ENCODE peak calls at places on chromosomes 5 and 9, in four cellular contexts. One of them, this sample, is unnamed.

GRCh38 chr5:164360589-164360988 is 855.2 kb downstream of the MAT2B start:
- DNase-seq in HepG2: no peak
- DNase-seq in spleen: no peak
- DNase-seq in SK-N-SH: no peak
- DNase-seq in this sample: no peak

GRCh38 chr9:105205787-105206511 is 38.5 kb upstream of the SLC44A1 start:
- DNase-seq in spleen: no peak
- DNase-seq in HepG2: no peak
- DNase-seq in SK-N-SH: no peak
- DNase-seq in this sample: peak

GRCh38 chr9:4137234-4137633 is 162.6 kb downstream of the GLIS3 start:
- DNase-seq in SK-N-SH: no peak
- DNase-seq in spleen: no peak
- DNase-seq in HepG2: peak
- DNase-seq in this sample: no peak

GRCh38 chr5:115543931-115544370 is 624 bp downstream of the FEM1C start:
- DNase-seq in HepG2: peak
- DNase-seq in spleen: no peak
- DNase-seq in SK-N-SH: no peak
- DNase-seq in this sample: peak

GRCh38 chr5:40233268-40233667 is 446.4 kb upstream of the PTGER4 start:
- DNase-seq in spleen: no peak
- DNase-seq in SK-N-SH: no peak
- DNase-seq in HepG2: no peak
- DNase-seq in this sample: no peak

GRCh38 chr5:58366461-58366860 is 93.4 kb downstream of the PLK2 start:
- DNase-seq in spleen: no peak
- DNase-seq in SK-N-SH: no peak
- DNase-seq in HepG2: no peak
- DNase-seq in this sample: no peak

GRCh38 chr9:135387976-135388375 is 91.6 kb upstream of the PPP1R26 start:
- DNase-seq in spleen: no peak
- DNase-seq in HepG2: no peak
- DNase-seq in SK-N-SH: no peak
- DNase-seq in this sample: no peak

GRCh38 chr5:72244862-72245371 is 75.1 kb downstream of the MRPS27 start:
- DNase-seq in HepG2: peak
- DNase-seq in SK-N-SH: peak
- DNase-seq in spleen: no peak
- DNase-seq in this sample: no peak

GRCh38 chr9:32348289-32348688 is 36.2 kb upstream of the ACO1 start:
- DNase-seq in HepG2: no peak
- DNase-seq in SK-N-SH: no peak
- DNase-seq in spleen: no peak
- DNase-seq in this sample: no peak

GRCh38 chr9:78605029-78605930 is 308.4 kb downstream of the PSAT1 start:
- DNase-seq in SK-N-SH: no peak
- DNase-seq in HepG2: no peak
- DNase-seq in spleen: no peak
- DNase-seq in this sample: no peak

GRCh38 chr5:17359451-17359965 is 138.5 kb upstream of the TAF11L2 start:
- DNase-seq in spleen: no peak
- DNase-seq in HepG2: no peak
- DNase-seq in SK-N-SH: no peak
- DNase-seq in this sample: no peak

GRCh38 chr9:101333923-101334702 is 50.7 kb downstream of the BAAT start:
- DNase-seq in spleen: no peak
- DNase-seq in HepG2: no peak
- DNase-seq in SK-N-SH: no peak
- DNase-seq in this sample: no peak

GRCh38 chr5:165130656-165131055 is 1625.2 kb downstream of the MAT2B start:
- DNase-seq in spleen: no peak
- DNase-seq in SK-N-SH: no peak
- DNase-seq in HepG2: no peak
- DNase-seq in this sample: no peak

GRCh38 chr5:158755971-158756370 is 343.7 kb downstream of the EBF1 start:
- DNase-seq in spleen: no peak
- DNase-seq in HepG2: no peak
- DNase-seq in SK-N-SH: no peak
- DNase-seq in this sample: no peak

GRCh38 chr5:95842955-95843544 is 20.5 kb upstream of the GLRX start:
- DNase-seq in HepG2: peak
- DNase-seq in spleen: peak
- DNase-seq in SK-N-SH: no peak
- DNase-seq in this sample: peak

GRCh38 chr5:149371296-149371962 is 7.7 kb downstream of the IL17B start:
- DNase-seq in SK-N-SH: peak
- DNase-seq in HepG2: peak
- DNase-seq in spleen: peak
- DNase-seq in this sample: peak

GRCh38 chr9:131398204-131398603 is 4.3 kb downstream of the PRRC2B start:
- DNase-seq in HepG2: no peak
- DNase-seq in SK-N-SH: no peak
- DNase-seq in spleen: peak
- DNase-seq in this sample: peak

GRCh38 chr5:81425569-81425968 is 31.6 kb upstream of the ACOT12 start:
- DNase-seq in SK-N-SH: peak
- DNase-seq in HepG2: peak
- DNase-seq in spleen: no peak
- DNase-seq in this sample: no peak

GRCh38 chr5:95087819-95088317 is 197.0 kb downstream of the MCTP1 start:
- DNase-seq in SK-N-SH: no peak
- DNase-seq in spleen: no peak
- DNase-seq in HepG2: no peak
- DNase-seq in this sample: peak

GRCh38 chr5:155546075-155546474 is 532.5 kb downstream of the KIF4B start:
- DNase-seq in SK-N-SH: no peak
- DNase-seq in spleen: no peak
- DNase-seq in HepG2: no peak
- DNase-seq in this sample: no peak

GRCh38 chr5:16456103-16456832 is 9.3 kb downstream of the ZNF622 start:
- DNase-seq in HepG2: peak
- DNase-seq in SK-N-SH: peak
- DNase-seq in spleen: no peak
- DNase-seq in this sample: peak

GRCh38 chr5:77867194-77867691 is 91.1 kb upstream of the TBCA start:
- DNase-seq in SK-N-SH: peak
- DNase-seq in spleen: no peak
- DNase-seq in HepG2: no peak
- DNase-seq in this sample: no peak

GRCh38 chr5:93611900-93612898 is 29.2 kb downstream of the NR2F1 start:
- DNase-seq in SK-N-SH: peak
- DNase-seq in HepG2: no peak
- DNase-seq in spleen: peak
- DNase-seq in this sample: no peak

GRCh38 chr9:22216730-22217160 is 207.6 kb upstream of the CDKN2B start:
- DNase-seq in spleen: peak
- DNase-seq in SK-N-SH: no peak
- DNase-seq in HepG2: peak
- DNase-seq in this sample: no peak

GRCh38 chr9:20988916-20989315 is 42.5 kb downstream of the HACD4 start:
- DNase-seq in spleen: no peak
- DNase-seq in SK-N-SH: no peak
- DNase-seq in HepG2: no peak
- DNase-seq in this sample: no peak

GRCh38 chr5:79514391-79515105 is 614 bp upstream of the HOMER1 start:
- DNase-seq in HepG2: peak
- DNase-seq in spleen: peak
- DNase-seq in SK-N-SH: peak
- DNase-seq in this sample: peak

GRCh38 chr5:79511945-79512493 is 1.9 kb downstream of the HOMER1 start:
- DNase-seq in spleen: no peak
- DNase-seq in HepG2: no peak
- DNase-seq in SK-N-SH: no peak
- DNase-seq in this sample: no peak

GRCh38 chr5:79510638-79511037 is 3.3 kb downstream of the HOMER1 start:
- DNase-seq in spleen: no peak
- DNase-seq in HepG2: no peak
- DNase-seq in SK-N-SH: no peak
- DNase-seq in this sample: no peak

GRCh38 chr5:79512692-79513518 is 1.0 kb downstream of the HOMER1 start:
- DNase-seq in HepG2: no peak
- DNase-seq in spleen: no peak
- DNase-seq in SK-N-SH: peak
- DNase-seq in this sample: no peak

GRCh38 chr5:79513519-79514390 is at the start of gene HOMER1:
- DNase-seq in HepG2: peak
- DNase-seq in spleen: peak
- DNase-seq in SK-N-SH: peak
- DNase-seq in this sample: peak
- TF ChIP-seq CTCF in HepG2: peak
- TF ChIP-seq CTCF in spleen: peak
- TF ChIP-seq CTCF in SK-N-SH: no peak
- TF ChIP-seq CTCF in this sample: peak

DNA sequence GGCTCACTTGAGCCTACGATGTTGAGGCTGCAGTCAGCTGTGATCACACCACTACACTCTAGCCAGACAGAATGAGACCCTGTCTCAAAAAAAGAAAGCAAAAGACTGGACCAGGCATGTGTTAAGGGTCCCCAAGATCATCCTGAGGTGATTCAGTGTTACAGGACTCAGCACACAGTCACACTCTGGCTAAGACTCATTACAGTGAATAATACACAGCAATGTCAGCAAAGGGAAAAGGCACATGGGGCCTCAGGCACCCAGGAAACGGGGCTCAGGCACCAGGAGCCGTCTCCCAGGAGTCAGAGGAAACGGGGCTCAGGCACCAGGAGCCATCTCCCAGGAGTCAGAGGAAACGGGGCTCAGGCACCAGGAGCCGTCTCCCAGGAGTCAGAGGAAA is 39.2 kb upstream of the NRARP start:
- DNase-seq in spleen: no peak
- DNase-seq in SK-N-SH: no peak
- DNase-seq in HepG2: no peak
- DNase-seq in this sample: no peak
- H3K27ac ChIP-seq in spleen: no peak
- H3K27ac ChIP-seq in SK-N-SH: no peak
- H3K27ac ChIP-seq in HepG2: no peak
- H3K27ac ChIP-seq in this sample: no peak

GRCh38 chr5:172554562-172554961 is 86.5 kb upstream of the NEURL1B start:
- DNase-seq in HepG2: no peak
- DNase-seq in spleen: peak
- DNase-seq in SK-N-SH: no peak
- DNase-seq in this sample: peak
- TF ChIP-seq POLR2AphosphoS5 in HepG2: no peak
- TF ChIP-seq POLR2AphosphoS5 in spleen: no peak
- TF ChIP-seq POLR2AphosphoS5 in SK-N-SH: no peak
- TF ChIP-seq POLR2AphosphoS5 in this sample: peak

DNA sequence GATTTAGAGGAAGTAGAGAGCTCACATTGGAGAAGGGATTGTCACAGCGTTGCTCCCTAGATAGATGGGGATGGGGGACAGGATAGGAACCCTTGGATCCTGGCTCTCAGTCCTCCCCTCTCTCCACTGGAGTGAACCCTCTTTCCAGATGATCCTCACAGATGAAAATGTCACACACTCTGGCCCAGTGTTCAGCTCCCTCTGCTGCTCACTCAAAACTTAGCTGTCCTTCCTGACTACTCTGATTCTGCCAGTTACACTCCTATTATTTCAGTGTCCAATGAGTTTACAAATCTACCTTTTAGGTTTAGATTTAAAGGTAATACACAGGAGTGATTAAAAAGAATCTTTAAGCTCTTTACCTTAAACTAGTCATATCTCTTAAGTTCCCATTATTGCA is 5.8 kb upstream of the SPINK7 start:
- DNase-seq in SK-N-SH: no peak
- DNase-seq in HepG2: no peak
- DNase-seq in spleen: no peak
- DNase-seq in this sample: no peak
- TF ChIP-seq CTCF in SK-N-SH: no peak
- TF ChIP-seq CTCF in HepG2: no peak
- TF ChIP-seq CTCF in spleen: no peak
- TF ChIP-seq CTCF in this sample: no peak

DNA sequence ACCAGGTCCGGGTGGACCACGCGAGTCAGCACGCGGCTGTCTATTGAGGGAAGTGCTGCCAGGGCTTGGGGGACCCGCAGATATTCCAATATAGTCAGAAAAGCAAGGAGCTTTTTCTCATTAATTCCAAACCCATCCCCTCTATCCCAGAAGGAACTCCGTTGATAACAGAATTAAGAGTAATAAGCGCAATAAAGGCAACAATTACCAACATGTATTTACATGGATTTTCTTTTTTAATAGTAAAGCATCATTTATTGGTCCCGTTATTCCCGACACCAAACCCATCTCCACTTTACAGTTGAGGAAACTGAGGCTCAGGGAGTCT is 7.7 kb downstream of the PHF19 start:
- DNase-seq in HepG2: no peak
- DNase-seq in spleen: no peak
- DNase-seq in SK-N-SH: no peak
- DNase-seq in this sample: no peak
- H3K27ac ChIP-seq in HepG2: no peak
- H3K27ac ChIP-seq in spleen: peak
- H3K27ac ChIP-seq in SK-N-SH: no peak
- H3K27ac ChIP-seq in this sample: peak